ENCODE peak calls at places on chromosome 11, in eight cellular contexts. O, J, X, D, Y, F, Z and N are unnamed samples.

GRCh38 chr11:108571001-108571400 is 22.6 kb downstream of the EXPH5 start:
- DNase-seq in D (no peak), J (no peak), O (no peak), Y (no peak), X (no peak), F (no peak), Z (no peak), N (no peak)

GRCh38 chr11:78654866-78655265 is 80.2 kb upstream of the NARS2 start:
- DNase-seq in Y (no peak), F (no peak), D (no peak), Z (no peak), J (no peak), X (no peak), O (no peak), N (no peak)

GRCh38 chr11:130865772-130866114 is 50.5 kb downstream of the SNX19 start:
- DNase-seq in Y (no peak), F (no peak), O (no peak), D (no peak), Z (no peak), J (no peak), X (no peak), N (no peak)

GRCh38 chr11:64074239-64074638 is 38.5 kb downstream of the FLRT1 start:
- DNase-seq in D (no peak), Y (no peak), X (no peak), J (no peak), F (peak; percentile 29), O (no peak), Z (no peak), N (peak; percentile 14)

GRCh38 chr11:63862923-63863322 is 24.0 kb downstream of the MARK2 start:
- DNase-seq in D (no peak), J (no peak), F (no peak), Z (peak; percentile 71), Y (no peak), X (no peak), O (no peak), N (no peak)

GRCh38 chr11:69808708-69809107 is 10.5 kb downstream of the FGF3 start:
- DNase-seq in F (peak; percentile 27), X (peak; percentile 45), D (no peak), J (no peak), Y (no peak), O (no peak), Z (no peak), N (no peak)

GRCh38 chr11:75035911-75036536 is 47.3 kb downstream of the NEU3 start:
- DNase-seq in Y (peak; percentile 16), Z (no peak), X (no peak), O (peak; percentile 87), J (peak; percentile 23), F (no peak), D (peak; percentile 15), N (peak; percentile 56)

GRCh38 chr11:7353100-7353499 is 101.4 kb downstream of the SYT9 start:
- DNase-seq in X (no peak), F (no peak), Z (peak; percentile 43), Y (peak; percentile 68), J (peak; percentile 64), O (peak; percentile 1), D (peak; percentile 24), N (peak; percentile 64)

GRCh38 chr11:87007938-87008337 is 29.8 kb upstream of the TMEM135 start:
- DNase-seq in O (no peak), X (peak; percentile 55), Y (no peak), Z (no peak), D (no peak), F (peak; percentile 59), J (no peak), N (peak; percentile 40)

GRCh38 chr11:73334244-73335203 is 26.4 kb downstream of the ARHGEF17 start:
- DNase-seq in D (no peak), O (peak; percentile 80), F (peak; percentile 89), Y (peak; percentile 36), J (no peak), Z (peak; percentile 51), X (peak; percentile 91), N (peak; percentile 86)
- H3K4me2 ChIP-seq in D (no peak overlapping the region), O (peak overlapping the region; percentile 37), F (peak overlapping the region; percentile 70), Y (peak overlapping the region; percentile 4), J (no peak overlapping the region), Z (peak overlapping the region; percentile 64), X (peak overlapping the region; percentile 67), N (peak overlapping the region; percentile 63)

DNA sequence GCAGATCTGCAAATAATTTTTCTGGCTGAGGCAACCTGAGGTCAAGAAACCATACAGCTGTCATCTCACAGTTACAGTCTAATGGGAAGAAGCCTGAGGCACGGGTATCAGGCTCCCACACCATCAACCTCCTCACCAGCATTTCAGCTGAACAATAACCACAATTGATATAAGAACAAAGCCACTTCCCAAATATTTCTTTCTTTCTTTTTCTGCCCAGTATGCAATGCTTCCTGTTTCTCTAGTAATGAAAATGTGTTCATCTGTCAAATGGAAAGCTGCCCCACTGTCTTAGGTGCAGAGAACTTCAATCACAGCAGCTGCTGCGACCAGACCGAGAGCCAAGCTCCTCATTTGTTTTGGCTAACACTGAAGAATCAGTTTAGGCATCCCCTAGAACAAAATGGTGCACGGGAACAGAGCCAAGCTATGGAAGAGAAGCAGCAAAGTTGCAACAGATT is 108.4 kb downstream of the BLID start:
- DNase-seq in Z (no peak), Y (no peak), J (no peak), O (no peak), X (peak; percentile 16), D (no peak), F (peak; percentile 66), N (no peak)
- H3K4me2 ChIP-seq in Z (no peak overlapping the region), Y (no peak overlapping the region), J (no peak overlapping the region), O (no peak overlapping the region), X (peak overlapping the region; percentile 18), D (no peak overlapping the region), F (no peak overlapping the region), N (no peak overlapping the region)

GRCh38 chr11:285894-286220 is 3.1 kb upstream of the PGGHG start:
- DNase-seq in Z (no peak), J (no peak), D (no peak), Y (no peak), F (no peak), O (no peak), X (no peak), N (no peak)

GRCh38 chr11:289145-289705 is 299 bp downstream of the PGGHG start:
- DNase-seq in Y (no peak), Z (no peak), O (no peak), X (no peak), F (no peak), J (no peak), D (peak; percentile 63), N (no peak)

GRCh38 chr11:288328-289144 is at the start of gene PGGHG:
- DNase-seq in D (peak; percentile 64), Z (no peak), O (peak; percentile 76), F (no peak), J (peak; percentile 33), X (no peak), Y (no peak), N (peak; percentile 73)

GRCh38 chr11:289706-290620 is 1.0 kb downstream of the PGGHG start:
- DNase-seq in Z (no peak), X (no peak), F (no peak), J (peak; percentile 27), O (no peak), Y (no peak), D (peak; percentile 69), N (no peak)

DNA sequence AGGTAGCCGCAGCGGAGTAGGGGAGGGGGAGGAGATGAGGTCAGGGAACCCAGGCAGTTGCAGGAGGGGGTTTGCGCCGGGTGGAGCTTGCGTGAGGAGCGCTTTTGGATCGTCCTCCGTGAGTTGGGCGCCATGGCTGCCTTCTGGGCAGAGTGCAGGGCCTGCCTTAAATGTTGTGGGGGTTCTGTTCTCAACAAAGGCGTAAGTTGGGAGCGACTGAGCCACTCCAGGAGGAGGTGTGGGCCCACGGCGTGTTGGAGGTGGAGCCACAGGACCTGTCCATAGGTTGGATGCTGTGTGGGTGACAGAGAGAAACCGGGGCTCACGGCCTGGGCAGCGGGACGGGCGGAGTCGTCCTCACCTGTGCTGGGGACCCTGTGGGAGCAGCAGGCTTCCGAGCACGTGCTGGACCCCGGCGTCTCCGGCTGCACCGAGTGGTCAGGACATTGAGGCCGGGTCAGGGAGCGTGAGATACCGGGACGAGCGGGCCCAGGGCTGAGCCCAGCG is 1.1 kb upstream of the PGGHG start:
- DNase-seq in O (peak; percentile 41), J (peak; percentile 52), Y (no peak), Z (no peak), D (peak; percentile 59), X (no peak), F (no peak), N (no peak)
- H3K4me2 ChIP-seq in O (peak overlapping the region; percentile 75), J (peak overlapping the region; percentile 48), Y (peak overlapping the region; percentile 34), Z (peak overlapping the region; percentile 100), D (peak overlapping the region; percentile 86), X (peak overlapping the region; percentile 86), F (no peak overlapping the region), N (peak overlapping the region; percentile 72)

GRCh38 chr11:45180158-45180887 is 33.9 kb downstream of the PRDM11 start:
- DNase-seq in Z (peak; percentile 60), O (peak; percentile 90), D (no peak), J (peak; percentile 67), F (no peak), X (no peak), Y (no peak), N (peak; percentile 57)
- H3K4me2 ChIP-seq in Z (peak overlapping the region; percentile 97), O (peak overlapping the region; percentile 80), D (no peak overlapping the region), J (peak overlapping the region; percentile 48), F (peak overlapping the region; percentile 59), X (peak overlapping the region; percentile 35), Y (no peak overlapping the region), N (peak overlapping the region; percentile 62)

GRCh38 chr11:68125164-68125563 is 4.0 kb upstream of the CHKA start:
- DNase-seq in F (no peak), X (no peak), J (no peak), O (no peak), Y (no peak), D (no peak), Z (no peak), N (no peak)
- H3K4me2 ChIP-seq in F (no peak overlapping the region), X (no peak overlapping the region), J (no peak overlapping the region), O (peak overlapping the region; percentile 100), Y (no peak overlapping the region), D (no peak overlapping the region), Z (no peak overlapping the region), N (no peak overlapping the region)

GRCh38 chr11:73158356-73159051 is 16.4 kb upstream of the FCHSD2 start:
- DNase-seq in X (peak; percentile 90), F (peak; percentile 57), O (no peak), D (no peak), Y (peak; percentile 16), J (no peak), Z (no peak), N (no peak)

GRCh38 chr11:73157141-73158010 is 15.3 kb upstream of the FCHSD2 start:
- DNase-seq in J (no peak), Y (peak; percentile 77), Z (no peak), D (no peak), O (peak; percentile 72), X (peak; percentile 81), F (peak; percentile 65), N (peak; percentile 48)

GRCh38 chr11:73154178-73154577 is 12.1 kb upstream of the FCHSD2 start:
- DNase-seq in J (no peak), F (no peak), Z (no peak), D (peak; percentile 37), X (no peak), O (no peak), Y (peak; percentile 96), N (no peak)

GRCh38 chr11:73156114-73156513 is 14.0 kb upstream of the FCHSD2 start:
- DNase-seq in Y (no peak), F (no peak), X (no peak), D (no peak), Z (no peak), O (no peak), J (no peak), N (no peak)

GRCh38 chr11:73156686-73157085 is 14.6 kb upstream of the FCHSD2 start:
- DNase-seq in J (no peak), Y (no peak), O (no peak), Z (no peak), X (no peak), D (no peak), F (no peak), N (no peak)
- H3K4me2 ChIP-seq in J (no peak overlapping the region), Y (peak overlapping the region; percentile 61), O (no peak overlapping the region), Z (no peak overlapping the region), X (no peak overlapping the region), D (no peak overlapping the region), F (no peak overlapping the region), N (no peak overlapping the region)